ENCODE peak calls at places on chromosome X, in five cellular contexts. J is MM.1S; I is lower lobe of right lung; N is A549; C is CD8-positive, alpha-beta T cell. G is an unnamed sample.
A peak's percentile ranks its signal among the peaks of the same experiment; 100 is the strongest.

GRCh38 chrX:118038614-118039365 is 77.8 kb downstream of the KLHL13 start:
- DNase-seq in J (no peak), C (no peak), I (no peak), N (no peak), G (no peak)

GRCh38 chrX:23465985-23466384 is 131.3 kb downstream of the PTCHD1 start:
- DNase-seq in J (no peak), C (no peak), N (no peak), I (no peak), G (no peak)

GRCh38 chrX:109740076-109740809 is 7.2 kb upstream of the ACSL4 start:
- DNase-seq in N (peak; percentile 19), J (no peak), C (no peak), I (no peak), G (no peak)

GRCh38 chrX:154092371-154092770 is 5.1 kb downstream of the MECP2 start:
- DNase-seq in N (no peak), C (no peak), J (no peak), I (no peak), G (no peak)

GRCh38 chrX:98459669-98460068 is 1576.0 kb downstream of the RPA4 start:
- DNase-seq in N (no peak), I (no peak), C (no peak), J (no peak), G (no peak)

GRCh38 chrX:24260827-24261550 is 52.9 kb downstream of the SUPT20HL2 start:
- DNase-seq in J (no peak), N (no peak), I (peak; percentile 53), C (no peak), G (no peak)

GRCh38 chrX:15675490-15675921 is 10.9 kb upstream of the CLTRN start:
- DNase-seq in I (peak; percentile 88), N (peak; percentile 54), C (peak; percentile 64), J (peak; percentile 82), G (peak; percentile 39)

GRCh38 chrX:5526191-5526590 is 702.5 kb downstream of the NLGN4X start:
- DNase-seq in C (no peak), N (no peak), I (no peak), J (no peak), G (no peak)

GRCh38 chrX:39815621-39816020 is 282.1 kb downstream of the BCOR start:
- DNase-seq in J (no peak), N (no peak), I (no peak), C (no peak), G (no peak)

GRCh38 chrX:12480956-12481355 is 310.3 kb upstream of the PRPS2 start:
- DNase-seq in J (no peak), C (no peak), I (no peak), N (no peak), G (no peak)

DNA sequence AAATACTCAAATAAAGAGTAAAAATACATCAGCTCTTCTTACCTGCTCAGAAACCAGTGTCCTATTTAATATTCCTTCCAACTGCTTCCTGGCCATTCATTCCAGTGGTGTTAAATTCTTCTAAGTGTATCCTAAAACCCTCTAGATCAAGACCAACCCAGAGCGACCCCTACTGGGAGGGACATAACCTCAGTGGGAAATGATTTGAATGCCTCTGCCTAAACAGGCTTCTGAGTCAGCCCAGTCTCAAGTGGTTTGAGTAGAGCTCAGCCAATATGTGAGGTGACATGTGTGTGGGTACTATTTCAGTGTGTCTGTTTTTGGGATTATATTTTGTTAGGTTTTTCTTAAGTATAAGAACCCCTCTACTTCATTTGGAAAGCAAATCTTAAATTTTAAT is 133.6 kb upstream of the ARHGEF9 start:
- DNase-seq in I (no peak), J (no peak), N (no peak), C (no peak), G (no peak)
- TF ChIP-seq CTCF in I (no peak), J (no peak), N (no peak), C (no peak), G (no peak)

GRCh38 chrX:112867570-112867969 is 26.9 kb upstream of the AMOT start:
- DNase-seq in N (no peak), J (no peak), I (no peak), C (no peak), G (no peak)
- TF ChIP-seq CTCF in N (no peak), J (peak; percentile 17), I (no peak), C (no peak), G (no peak)

GRCh38 chrX:17655232-17656034 is 81.9 kb upstream of the SCML1 start:
- DNase-seq in I (no peak), J (no peak), N (no peak), C (no peak), G (no peak)
- TF ChIP-seq CTCF in I (no peak), J (no peak), N (no peak), C (no peak), G (no peak)

GRCh38 chrX:72609313-72609712 is 36.7 kb upstream of the HDAC8 start:
- DNase-seq in N (peak; percentile 13), C (no peak), J (no peak), I (no peak), G (no peak)
- TF ChIP-seq CTCF in N (peak; percentile 36), C (no peak), J (peak; percentile 20), I (no peak), G (no peak)

GRCh38 chrX:68753218-68753617 is 75.6 kb upstream of the EFNB1 start:
- DNase-seq in I (no peak), N (no peak), C (no peak), J (no peak), G (no peak)

GRCh38 chrX:68750316-68750715 is 78.5 kb upstream of the EFNB1 start:
- DNase-seq in N (no peak), J (no peak), C (no peak), I (no peak), G (no peak)

GRCh38 chrX:68754406-68754805 is 74.4 kb upstream of the EFNB1 start:
- DNase-seq in J (no peak), C (no peak), N (no peak), I (no peak), G (no peak)

GRCh38 chrX:68749426-68749825 is 79.4 kb upstream of the EFNB1 start:
- DNase-seq in I (no peak), J (no peak), C (no peak), N (no peak), G (no peak)

GRCh38 chrX:68751372-68751771 is 77.4 kb upstream of the EFNB1 start:
- DNase-seq in J (no peak), C (no peak), N (no peak), I (no peak), G (no peak)
- TF ChIP-seq CTCF in J (no peak), C (no peak), N (no peak), I (no peak), G (no peak)

GRCh38 chrX:56783450-56783831 is 54.4 kb downstream of the NBDY start:
- DNase-seq in J (peak; percentile 73), N (no peak), I (no peak), C (no peak), G (no peak)
- TF ChIP-seq CTCF in J (peak; percentile 31), N (no peak), I (no peak), C (no peak), G (no peak)

GRCh38 chrX:38165023-38165422 is 55.6 kb downstream of the SRPX start:
- DNase-seq in I (no peak), J (no peak), C (no peak), N (no peak), G (no peak)
- TF ChIP-seq CTCF in I (no peak), J (no peak), C (no peak), N (no peak), G (no peak)

DNA sequence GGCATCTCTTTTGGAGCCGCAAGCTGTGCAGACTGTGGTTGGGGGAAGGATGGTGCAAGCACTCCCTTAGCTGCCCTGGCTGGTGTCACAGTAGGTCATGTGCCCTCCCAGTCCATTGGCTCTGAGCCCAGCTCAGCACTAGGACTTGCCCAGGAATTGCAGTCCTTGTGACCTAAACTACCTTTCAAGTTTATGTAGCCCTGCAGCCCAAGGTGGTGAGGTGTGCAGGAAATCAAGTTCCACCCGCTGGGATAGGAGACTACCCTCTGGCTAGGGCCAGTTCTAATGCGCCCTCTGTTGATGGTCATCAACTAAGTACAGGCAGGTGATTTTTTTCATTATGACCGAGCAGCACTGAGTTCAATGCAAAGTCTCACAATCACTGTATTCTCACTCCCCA is 335.2 kb downstream of the UBE2NL start:
- DNase-seq in I (peak; percentile 37), N (no peak), C (no peak), J (no peak), G (no peak)
- TF ChIP-seq CTCF in I (no peak), N (no peak), C (no peak), J (no peak), G (no peak)

DNA sequence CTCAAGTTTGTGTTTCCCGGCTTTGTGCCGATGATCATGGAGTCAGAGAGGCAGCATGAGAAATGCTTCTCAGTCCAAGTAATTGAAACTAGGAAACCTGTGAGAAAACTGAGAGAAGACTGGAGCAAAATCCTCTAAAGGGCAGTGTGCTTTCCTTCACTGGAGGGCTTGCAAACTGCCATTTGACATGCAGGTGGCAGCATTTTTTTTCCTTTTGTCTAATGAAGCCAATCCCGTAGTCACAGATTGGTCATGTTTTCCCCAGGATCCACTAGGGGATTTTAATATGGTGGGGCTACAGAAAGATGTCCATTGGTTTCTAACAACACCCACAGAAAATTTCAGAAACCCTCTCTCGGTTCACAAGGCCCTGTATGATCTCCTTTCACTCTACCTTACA is 117.4 kb upstream of the NUDT10 start:
- DNase-seq in I (no peak), J (no peak), C (no peak), N (no peak), G (no peak)
- TF ChIP-seq CTCF in I (no peak), J (no peak), C (no peak), N (no peak), G (no peak)

GRCh38 chrX:134396174-134396573 is 63.8 kb upstream of the HPRT1 start:
- DNase-seq in C (no peak), N (peak; percentile 14), I (no peak), J (peak; percentile 34), G (no peak)
- TF ChIP-seq CTCF in C (peak; percentile 57), N (peak; percentile 75), I (peak; percentile 58), J (peak; percentile 69), G (peak; percentile 36)